ENCODE peak calls at places on chromosomes 4 and X, in ten cellular contexts. M is kidney tubule cell; U is AG10803; Y is stimulated activated CD4-positive, alpha-beta T cell treated with anti-CD3 and anti-CD28 coated beads, TNF-alpha, amount 100 ng/mL, for 24 hours; D is substantia nigra; T is Calu3; P is mesothelial cell of epicardium; Q is left lung; V is aorta; Z is NCI-H226. S is an unnamed sample.

GRCh38 chr4:83603130-83603529 is 67.2 kb downstream of the GPAT3 start:
- DNase-seq in Z (no peak), Q (no peak), T (no peak), U (no peak), Y (no peak), P (no peak), M (no peak), D (no peak), V (no peak), S (no peak)

GRCh38 chrX:69457756-69458155 is 46.4 kb upstream of the NALF2 start:
- DNase-seq in U (no peak), P (no peak), Z (no peak), V (no peak), D (no peak), Q (no peak), T (no peak), M (no peak), Y (no peak), S (no peak)

GRCh38 chr4:24244663-24245519 is 339.5 kb downstream of the DHX15 start:
- DNase-seq in Z (no peak), P (no peak), V (no peak), D (no peak), T (no peak), M (no peak), Q (no peak), Y (no peak), U (peak), S (no peak)

GRCh38 chr4:88119951-88120350 is 38.5 kb downstream of the ABCG2 start:
- DNase-seq in V (no peak), P (no peak), M (no peak), Z (no peak), U (no peak), Q (no peak), Y (no peak), D (no peak), T (no peak), S (no peak)

GRCh38 chr4:69591374-69591773 is 48.1 kb downstream of the UGT2A2 start:
- DNase-seq in T (no peak), V (no peak), Y (no peak), D (no peak), U (no peak), M (peak), Q (no peak), Z (no peak), P (no peak), S (no peak)

GRCh38 chr4:1315838-1316536 is 26.3 kb downstream of the MAEA start:
- DNase-seq in V (no peak), U (no peak), Q (no peak), D (no peak), T (no peak), Y (no peak), M (no peak), P (no peak), Z (no peak), S (no peak)

GRCh38 chr4:89878611-89879010 is 16.0 kb upstream of the MMRN1 start:
- DNase-seq in T (no peak), Z (no peak), U (no peak), V (no peak), Q (no peak), P (no peak), D (no peak), Y (no peak), M (no peak), S (no peak)

GRCh38 chr4:18578307-18578706 is 556.8 kb upstream of the LCORL start:
- DNase-seq in M (no peak), Y (no peak), Z (no peak), T (no peak), V (no peak), D (no peak), P (no peak), Q (no peak), U (no peak), S (no peak)

GRCh38 chrX:65014230-65014629 is 38.0 kb upstream of the ZC4H2 start:
- DNase-seq in M (no peak), D (no peak), Q (no peak), Z (no peak), V (no peak), Y (no peak), P (no peak), U (no peak), T (no peak), S (no peak)

GRCh38 chr4:145130788-145131398 is 32.8 kb downstream of the ABCE1 start:
- DNase-seq in Z (no peak), P (no peak), V (no peak), U (peak), M (peak), Y (no peak), T (no peak), D (no peak), Q (no peak), S (peak)

GRCh38 chr4:985123-985830 is 1.6 kb upstream of the IDUA start:
- DNase-seq in P (peak), Z (no peak), T (peak), Y (peak), M (peak), Q (peak), U (peak), V (no peak), D (no peak), S (peak)

GRCh38 chr4:125397226-125397625 is 82.5 kb downstream of the FAT4 start:
- DNase-seq in D (no peak), T (no peak), Q (no peak), V (no peak), Y (no peak), M (no peak), Z (no peak), P (no peak), U (no peak), S (peak)

GRCh38 chrX:369563-370101 is 17.1 kb downstream of the PPP2R3B start:
- DNase-seq in V (no peak), U (no peak), P (no peak), Q (no peak), D (no peak), M (no peak), Z (no peak), Y (no peak), T (no peak), S (no peak)

GRCh38 chr4:31620476-31620875 is 900.3 kb downstream of the PCDH7 start:
- DNase-seq in Q (no peak), P (no peak), V (no peak), Y (no peak), Z (peak), D (no peak), T (no peak), M (no peak), U (no peak), S (peak)

GRCh38 chrX:17559728-17560379 is 177.4 kb upstream of the SCML1 start:
- DNase-seq in T (peak), Q (no peak), V (no peak), Y (no peak), Z (peak), M (peak), U (peak), P (no peak), D (no peak), S (peak)

GRCh38 chr4:106497271-106497670 is 128.7 kb upstream of the GIMD1 start:
- DNase-seq in V (no peak), M (no peak), D (no peak), T (no peak), P (no peak), Y (no peak), U (peak), Q (no peak), Z (no peak), S (no peak)

GRCh38 chrX:96474357-96475125 is 210.1 kb upstream of the DIAPH2 start:
- DNase-seq in Q (no peak), V (no peak), M (peak), D (no peak), Z (no peak), Y (no peak), T (peak), U (peak), P (no peak), S (peak)

GRCh38 chrX:72358313-72358712 is 52.6 kb upstream of the CITED1 start:
- DNase-seq in Y (no peak), Q (no peak), T (no peak), D (no peak), V (no peak), Z (no peak), M (peak), U (peak), P (no peak), S (peak)

GRCh38 chr4:88820723-88821368 is 123.2 kb upstream of the NAP1L5 start:
- DNase-seq in D (no peak), P (no peak), T (no peak), M (no peak), U (no peak), Y (no peak), Z (no peak), V (no peak), Q (no peak), S (peak)

S was measured in bronchial epithelial cell.